ENCODE peak calls at places on chromosomes 6 and 20, in seven cellular contexts. Q is right atrium auricular region, M is NCI-H1092 treated with DMSO at 0.1 percent for 48 hours, I is RWPE1, C is SK-N-SH, K is heart left ventricle, R is posterior cingulate gyrus. G is an unnamed sample.

GRCh38 chr6:79334674-79335073 is 100.2 kb upstream of the HMGN3 start:
- DNase-seq in M (no peak), C (no peak), K (no peak), I (no peak), Q (no peak), R (no peak), G (no peak)

GRCh38 chr20:50487397-50487796 is 22.8 kb upstream of the PTPN1 start:
- DNase-seq in Q (no peak), K (no peak), I (no peak), R (no peak), C (no peak), M (no peak), G (no peak)

GRCh38 chr20:63736893-63737689 is 627 bp downstream of the LIME1 start:
- DNase-seq in M (no peak), I (no peak), K (no peak), C (peak), R (peak), Q (no peak), G (no peak)

GRCh38 chr6:149876241-149876933 is 12.2 kb upstream of the LRP11 start:
- DNase-seq in I (no peak), R (no peak), C (no peak), Q (no peak), M (no peak), K (no peak), G (no peak)

GRCh38 chr6:45699663-45700062 is 316.0 kb downstream of the CLIC5 start:
- DNase-seq in I (no peak), Q (no peak), M (no peak), K (no peak), C (no peak), R (no peak), G (peak)

GRCh38 chr6:114364295-114364694 is 21.5 kb upstream of the HS3ST5 start:
- DNase-seq in C (no peak), Q (no peak), R (no peak), K (no peak), I (peak), M (no peak), G (no peak)

GRCh38 chr20:60810561-60810960 is 441.5 kb upstream of the CDH4 start:
- DNase-seq in R (no peak), C (no peak), I (no peak), Q (no peak), M (no peak), K (no peak), G (no peak)

GRCh38 chr6:125906158-125906998 is 50.2 kb upstream of the HINT3 start:
- DNase-seq in I (no peak), M (no peak), C (peak), Q (no peak), R (no peak), K (peak), G (peak)

GRCh38 chr6:47836046-47836445 is 54.2 kb downstream of the OPN5 start:
- DNase-seq in C (no peak), K (no peak), R (no peak), M (no peak), Q (no peak), I (no peak), G (no peak)

GRCh38 chr6:6057442-6058053 is 50.8 kb upstream of the NRN1 start:
- DNase-seq in R (no peak), K (no peak), I (peak), Q (no peak), M (peak), C (peak), G (peak)

GRCh38 chr6:39793528-39793927 is 1.4 kb downstream of the DAAM2 start:
- DNase-seq in C (no peak), R (no peak), I (no peak), M (no peak), Q (no peak), K (no peak), G (no peak)

GRCh38 chr6:40287296-40287820 is 299.8 kb downstream of the LRFN2 start:
- DNase-seq in C (no peak), K (no peak), Q (no peak), M (no peak), R (no peak), I (no peak), G (no peak)

GRCh38 chr6:11043552-11043960 is 549 bp downstream of the ELOVL2 start:
- DNase-seq in C (no peak), M (no peak), K (no peak), I (no peak), Q (no peak), R (no peak), G (no peak)

GRCh38 chr20:60993647-60994046 is 258.4 kb upstream of the CDH4 start:
- DNase-seq in K (no peak), Q (no peak), M (peak), C (peak), I (no peak), R (no peak), G (no peak)

GRCh38 chr20:19074828-19075516 is 137.5 kb upstream of the SLC24A3 start:
- DNase-seq in I (no peak), Q (no peak), M (no peak), R (no peak), K (no peak), C (no peak), G (no peak)

GRCh38 chr20:40958598-40958997 is 70.0 kb upstream of the TOP1 start:
- DNase-seq in R (no peak), C (no peak), M (no peak), I (no peak), K (no peak), Q (peak), G (no peak)

GRCh38 chr6:13848553-13849150 is 34.3 kb upstream of the MCUR1 start:
- DNase-seq in I (no peak), M (peak), K (no peak), R (no peak), C (no peak), Q (no peak), G (no peak)

GRCh38 chr20:37525810-37526209 is 1.9 kb downstream of the BLCAP start:
- DNase-seq in K (no peak), C (no peak), Q (no peak), M (no peak), I (no peak), R (no peak), G (no peak)

GRCh38 chr6:53623497-53623896 is 42.1 kb downstream of the KLHL31 start:
- DNase-seq in I (no peak), M (no peak), Q (no peak), R (no peak), C (no peak), K (no peak), G (no peak)

GRCh38 chr6:137799950-137800568 is 67.0 kb upstream of the TNFAIP3 start:
- DNase-seq in Q (no peak), M (no peak), I (peak), R (no peak), K (no peak), C (peak), G (peak)

GRCh38 chr6:161443868-161444267 is 170.0 kb upstream of the AGPAT4 start:
- DNase-seq in Q (no peak), C (no peak), M (no peak), K (peak), R (no peak), I (no peak), G (no peak)

GRCh38 chr20:56995635-56996075 is 270.8 kb downstream of the BMP7 start:
- DNase-seq in Q (no peak), I (peak), C (peak), M (no peak), K (no peak), R (no peak), G (peak)

GRCh38 chr20:47792021-47792618 is 6.8 kb upstream of the SULF2 start:
- DNase-seq in M (peak), R (no peak), K (peak), Q (peak), I (peak), C (no peak), G (peak)

GRCh38 chr20:51985013-51985415 is 182.7 kb upstream of the SALL4 start:
- DNase-seq in I (peak), R (no peak), M (no peak), Q (no peak), K (no peak), C (peak), G (peak)

GRCh38 chr6:1771324-1771723 is 161.6 kb downstream of the FOXC1 start:
- DNase-seq in Q (no peak), R (no peak), C (no peak), I (peak), M (peak), K (no peak), G (peak)

GRCh38 chr6:170286246-170286933 is 4.5 kb downstream of the DLL1 start:
- DNase-seq in M (peak), I (no peak), R (peak), Q (no peak), C (peak), K (no peak), G (no peak)

GRCh38 chr6:112202639-112203341 is 51.6 kb downstream of the LAMA4 start:
- DNase-seq in Q (no peak), C (peak), K (no peak), I (no peak), R (no peak), M (no peak), G (no peak)

GRCh38 chr20:63095718-63096654 is 89.2 kb upstream of the BHLHE23 start:
- DNase-seq in R (peak), C (no peak), Q (no peak), K (no peak), M (no peak), I (peak), G (peak)

GRCh38 chr6:52000064-52000463 is 87.3 kb downstream of the PKHD1 start:
- DNase-seq in Q (no peak), C (no peak), R (no peak), M (no peak), K (no peak), I (no peak), G (no peak)